ENCODE peak calls at places on chromosomes 7 and 10, in seven cellular contexts. One of them, this sample, is unnamed.

GRCh38 chr7:45718464-45719330 is 144.5 kb downstream of the ADCY1 start:
- DNase-seq in progenitor cell of endocrine pancreas: no peak
- DNase-seq in body of pancreas: no peak
- DNase-seq in fibroblast of lung: no peak
- DNase-seq in mesothelial cell of epicardium: no peak
- DNase-seq in heart right ventricle: no peak
- DNase-seq in endothelial cell of umbilical vein: no peak
- DNase-seq in this sample: peak; percentile 5

GRCh38 chr7:3916146-3916545 is 615.1 kb downstream of the SDK1 start:
- DNase-seq in progenitor cell of endocrine pancreas: no peak
- DNase-seq in body of pancreas: no peak
- DNase-seq in fibroblast of lung: peak; percentile 82
- DNase-seq in mesothelial cell of epicardium: no peak
- DNase-seq in heart right ventricle: no peak
- DNase-seq in endothelial cell of umbilical vein: peak; percentile 76
- DNase-seq in this sample: peak; percentile 62

GRCh38 chr10:33421789-33422188 is 87.3 kb upstream of the NRP1 start:
- DNase-seq in progenitor cell of endocrine pancreas: no peak
- DNase-seq in body of pancreas: peak; percentile 67
- DNase-seq in fibroblast of lung: peak; percentile 93
- DNase-seq in mesothelial cell of epicardium: no peak
- DNase-seq in heart right ventricle: no peak
- DNase-seq in endothelial cell of umbilical vein: peak; percentile 18
- DNase-seq in this sample: peak; percentile 94

GRCh38 chr10:58513189-58514101 is 773 bp downstream of the BICC1 start:
- DNase-seq in progenitor cell of endocrine pancreas: peak; percentile 23
- DNase-seq in body of pancreas: peak; percentile 54
- DNase-seq in fibroblast of lung: peak; percentile 78
- DNase-seq in mesothelial cell of epicardium: no peak
- DNase-seq in heart right ventricle: peak; percentile 53
- DNase-seq in endothelial cell of umbilical vein: peak; percentile 7
- DNase-seq in this sample: peak; percentile 78

GRCh38 chr7:88546808-88547207 is 212.7 kb upstream of the ZNF804B start:
- DNase-seq in progenitor cell of endocrine pancreas: no peak
- DNase-seq in body of pancreas: peak; percentile 17
- DNase-seq in fibroblast of lung: no peak
- DNase-seq in mesothelial cell of epicardium: no peak
- DNase-seq in heart right ventricle: no peak
- DNase-seq in endothelial cell of umbilical vein: peak; percentile 68
- DNase-seq in this sample: peak; percentile 9

GRCh38 chr10:5584895-5585516 is 60.2 kb downstream of the CALML3 start:
- DNase-seq in progenitor cell of endocrine pancreas: no peak
- DNase-seq in body of pancreas: no peak
- DNase-seq in fibroblast of lung: no peak
- DNase-seq in mesothelial cell of epicardium: no peak
- DNase-seq in heart right ventricle: no peak
- DNase-seq in endothelial cell of umbilical vein: no peak
- DNase-seq in this sample: peak; percentile 90

GRCh38 chr10:79387974-79388850 is 40.9 kb downstream of the PPIF start:
- DNase-seq in progenitor cell of endocrine pancreas: peak; percentile 2
- DNase-seq in body of pancreas: no peak
- DNase-seq in fibroblast of lung: no peak
- DNase-seq in mesothelial cell of epicardium: no peak
- DNase-seq in heart right ventricle: no peak
- DNase-seq in endothelial cell of umbilical vein: no peak
- DNase-seq in this sample: no peak

GRCh38 chr7:8119228-8119627 is 142.7 kb downstream of the ICA1 start:
- DNase-seq in progenitor cell of endocrine pancreas: no peak
- DNase-seq in body of pancreas: no peak
- DNase-seq in fibroblast of lung: no peak
- DNase-seq in mesothelial cell of epicardium: no peak
- DNase-seq in heart right ventricle: no peak
- DNase-seq in endothelial cell of umbilical vein: no peak
- DNase-seq in this sample: no peak

GRCh38 chr7:36916619-36917018 is 192.3 kb upstream of the AOAH start:
- DNase-seq in progenitor cell of endocrine pancreas: no peak
- DNase-seq in body of pancreas: no peak
- DNase-seq in fibroblast of lung: no peak
- DNase-seq in mesothelial cell of epicardium: no peak
- DNase-seq in heart right ventricle: no peak
- DNase-seq in endothelial cell of umbilical vein: no peak
- DNase-seq in this sample: no peak

GRCh38 chr7:36185732-36186131 is 32.7 kb downstream of the EEPD1 start:
- DNase-seq in progenitor cell of endocrine pancreas: no peak
- DNase-seq in body of pancreas: no peak
- DNase-seq in fibroblast of lung: no peak
- DNase-seq in mesothelial cell of epicardium: no peak
- DNase-seq in heart right ventricle: no peak
- DNase-seq in endothelial cell of umbilical vein: no peak
- DNase-seq in this sample: no peak

GRCh38 chr7:8260871-8261707 is 878 bp downstream of the ICA1 start:
- DNase-seq in progenitor cell of endocrine pancreas: peak; percentile 24
- DNase-seq in body of pancreas: peak; percentile 68
- DNase-seq in fibroblast of lung: peak; percentile 1
- DNase-seq in mesothelial cell of epicardium: no peak
- DNase-seq in heart right ventricle: peak; percentile 75
- DNase-seq in endothelial cell of umbilical vein: peak; percentile 63
- DNase-seq in this sample: no peak

GRCh38 chr7:133486-133885 is 58.9 kb upstream of the FAM20C start:
- DNase-seq in progenitor cell of endocrine pancreas: no peak
- DNase-seq in body of pancreas: no peak
- DNase-seq in fibroblast of lung: no peak
- DNase-seq in mesothelial cell of epicardium: no peak
- DNase-seq in heart right ventricle: no peak
- DNase-seq in endothelial cell of umbilical vein: no peak
- DNase-seq in this sample: no peak

GRCh38 chr7:156999611-157000046 is 10.8 kb downstream of the MNX1 start:
- DNase-seq in progenitor cell of endocrine pancreas: peak; percentile 71
- DNase-seq in body of pancreas: no peak
- DNase-seq in fibroblast of lung: no peak
- DNase-seq in mesothelial cell of epicardium: no peak
- DNase-seq in heart right ventricle: no peak
- DNase-seq in endothelial cell of umbilical vein: no peak
- DNase-seq in this sample: no peak

GRCh38 chr10:2744547-2745212 is 322.7 kb upstream of the PFKP start:
- DNase-seq in progenitor cell of endocrine pancreas: no peak
- DNase-seq in body of pancreas: no peak
- DNase-seq in fibroblast of lung: no peak
- DNase-seq in mesothelial cell of epicardium: no peak
- DNase-seq in heart right ventricle: no peak
- DNase-seq in endothelial cell of umbilical vein: no peak
- DNase-seq in this sample: no peak

GRCh38 chr7:151008511-151009323 is 15.6 kb downstream of the ATG9B start:
- DNase-seq in progenitor cell of endocrine pancreas: peak; percentile 45
- DNase-seq in body of pancreas: peak; percentile 63
- DNase-seq in fibroblast of lung: peak; percentile 25
- DNase-seq in mesothelial cell of epicardium: no peak
- DNase-seq in heart right ventricle: peak; percentile 72
- DNase-seq in endothelial cell of umbilical vein: peak; percentile 62
- DNase-seq in this sample: no peak

GRCh38 chr7:106986450-106986977 is 58.0 kb upstream of the PRKAR2B start:
- DNase-seq in progenitor cell of endocrine pancreas: no peak
- DNase-seq in body of pancreas: no peak
- DNase-seq in fibroblast of lung: no peak
- DNase-seq in mesothelial cell of epicardium: no peak
- DNase-seq in heart right ventricle: no peak
- DNase-seq in endothelial cell of umbilical vein: no peak
- DNase-seq in this sample: no peak

GRCh38 chr10:79417266-79417665 is 28.2 kb downstream of the ZCCHC24 start:
- DNase-seq in progenitor cell of endocrine pancreas: no peak
- DNase-seq in body of pancreas: no peak
- DNase-seq in fibroblast of lung: no peak
- DNase-seq in mesothelial cell of epicardium: no peak
- DNase-seq in heart right ventricle: no peak
- DNase-seq in endothelial cell of umbilical vein: no peak
- DNase-seq in this sample: no peak

GRCh38 chr10:73838008-73838567 is 26.7 kb upstream of the NDST2 start:
- DNase-seq in progenitor cell of endocrine pancreas: no peak
- DNase-seq in body of pancreas: no peak
- DNase-seq in fibroblast of lung: no peak
- DNase-seq in mesothelial cell of epicardium: no peak
- DNase-seq in heart right ventricle: no peak
- DNase-seq in endothelial cell of umbilical vein: no peak
- DNase-seq in this sample: no peak

GRCh38 chr10:121667948-121668335 is 69.7 kb upstream of the FGFR2 start:
- DNase-seq in progenitor cell of endocrine pancreas: no peak
- DNase-seq in body of pancreas: no peak
- DNase-seq in fibroblast of lung: no peak
- DNase-seq in mesothelial cell of epicardium: no peak
- DNase-seq in heart right ventricle: no peak
- DNase-seq in endothelial cell of umbilical vein: no peak
- DNase-seq in this sample: peak; percentile 19

GRCh38 chr10:68598978-68599753 is 39.0 kb downstream of the TET1 start:
- DNase-seq in progenitor cell of endocrine pancreas: no peak
- DNase-seq in body of pancreas: peak; percentile 36
- DNase-seq in fibroblast of lung: peak; percentile 81
- DNase-seq in mesothelial cell of epicardium: no peak
- DNase-seq in heart right ventricle: peak; percentile 39
- DNase-seq in endothelial cell of umbilical vein: no peak
- DNase-seq in this sample: peak; percentile 43

GRCh38 chr10:61471491-61471890 is 18.3 kb upstream of the TMEM26 start:
- DNase-seq in progenitor cell of endocrine pancreas: no peak
- DNase-seq in body of pancreas: no peak
- DNase-seq in fibroblast of lung: no peak
- DNase-seq in mesothelial cell of epicardium: no peak
- DNase-seq in heart right ventricle: no peak
- DNase-seq in endothelial cell of umbilical vein: no peak
- DNase-seq in this sample: peak; percentile 43

GRCh38 chr10:61476529-61476928 is 23.3 kb upstream of the TMEM26 start:
- DNase-seq in progenitor cell of endocrine pancreas: no peak
- DNase-seq in body of pancreas: no peak
- DNase-seq in fibroblast of lung: no peak
- DNase-seq in mesothelial cell of epicardium: no peak
- DNase-seq in heart right ventricle: no peak
- DNase-seq in endothelial cell of umbilical vein: no peak
- DNase-seq in this sample: no peak

GRCh38 chr10:61470730-61471129 is 17.5 kb upstream of the TMEM26 start:
- DNase-seq in progenitor cell of endocrine pancreas: no peak
- DNase-seq in body of pancreas: no peak
- DNase-seq in fibroblast of lung: no peak
- DNase-seq in mesothelial cell of epicardium: no peak
- DNase-seq in heart right ventricle: no peak
- DNase-seq in endothelial cell of umbilical vein: no peak
- DNase-seq in this sample: no peak

GRCh38 chr10:61475449-61475873 is 22.3 kb upstream of the TMEM26 start:
- DNase-seq in progenitor cell of endocrine pancreas: no peak
- DNase-seq in body of pancreas: no peak
- DNase-seq in fibroblast of lung: peak; percentile 71
- DNase-seq in mesothelial cell of epicardium: no peak
- DNase-seq in heart right ventricle: no peak
- DNase-seq in endothelial cell of umbilical vein: peak; percentile 94
- DNase-seq in this sample: peak; percentile 49

GRCh38 chr10:61472090-61472674 is 19.0 kb upstream of the TMEM26 start:
- DNase-seq in progenitor cell of endocrine pancreas: no peak
- DNase-seq in body of pancreas: no peak
- DNase-seq in fibroblast of lung: no peak
- DNase-seq in mesothelial cell of epicardium: no peak
- DNase-seq in heart right ventricle: no peak
- DNase-seq in endothelial cell of umbilical vein: no peak
- DNase-seq in this sample: no peak
- TF ChIP-seq CTCF in progenitor cell of endocrine pancreas: no peak
- TF ChIP-seq CTCF in body of pancreas: no peak
- TF ChIP-seq CTCF in fibroblast of lung: no peak
- TF ChIP-seq CTCF in mesothelial cell of epicardium: no peak
- TF ChIP-seq CTCF in heart right ventricle: no peak
- TF ChIP-seq CTCF in endothelial cell of umbilical vein: no peak
- TF ChIP-seq CTCF in this sample: no peak

DNA sequence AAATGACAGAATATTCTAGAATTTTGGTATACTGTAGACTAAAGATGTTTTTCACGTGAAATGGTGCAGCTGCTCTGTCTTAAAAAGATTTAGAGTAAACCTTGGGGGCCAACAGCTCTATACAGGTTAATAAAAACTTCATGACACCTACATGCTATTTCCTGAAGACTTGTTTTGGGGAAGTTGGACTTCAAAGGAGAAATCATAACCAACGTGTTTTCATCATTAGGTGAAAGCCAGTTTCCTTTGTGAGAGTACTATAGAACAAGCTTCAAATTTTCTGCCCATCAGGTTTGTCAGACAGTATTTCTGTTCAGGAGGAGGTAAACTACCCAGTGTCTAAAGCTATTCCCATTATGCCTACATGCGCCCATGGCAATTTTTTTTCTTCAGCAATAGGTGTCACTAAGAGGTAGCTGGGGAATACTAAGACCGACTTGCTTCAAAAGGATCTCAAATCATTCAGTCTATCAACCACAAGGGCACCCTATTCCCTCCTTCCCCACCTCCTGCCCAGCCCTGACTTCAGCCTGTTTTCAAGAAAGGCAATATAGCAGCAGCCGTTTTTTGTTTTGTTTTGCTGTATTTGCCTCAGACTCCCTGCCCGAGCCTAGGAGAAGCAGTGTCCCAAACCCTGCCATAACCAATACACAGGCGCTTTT is 237.3 kb upstream of the SP8 start:
- DNase-seq in progenitor cell of endocrine pancreas: no peak
- DNase-seq in body of pancreas: no peak
- DNase-seq in fibroblast of lung: no peak
- DNase-seq in mesothelial cell of epicardium: no peak
- DNase-seq in heart right ventricle: no peak
- DNase-seq in endothelial cell of umbilical vein: no peak
- DNase-seq in this sample: no peak
- TF ChIP-seq CTCF in progenitor cell of endocrine pancreas: no peak
- TF ChIP-seq CTCF in body of pancreas: no peak
- TF ChIP-seq CTCF in fibroblast of lung: no peak
- TF ChIP-seq CTCF in mesothelial cell of epicardium: no peak
- TF ChIP-seq CTCF in heart right ventricle: no peak
- TF ChIP-seq CTCF in endothelial cell of umbilical vein: no peak
- TF ChIP-seq CTCF in this sample: no peak

GRCh38 chr7:130896051-130896881 is 162.3 kb upstream of the KLF14 start:
- DNase-seq in progenitor cell of endocrine pancreas: no peak
- DNase-seq in body of pancreas: no peak
- DNase-seq in fibroblast of lung: peak; percentile 68
- DNase-seq in mesothelial cell of epicardium: no peak
- DNase-seq in heart right ventricle: no peak
- DNase-seq in endothelial cell of umbilical vein: no peak
- DNase-seq in this sample: no peak
- TF ChIP-seq CTCF in progenitor cell of endocrine pancreas: no peak
- TF ChIP-seq CTCF in body of pancreas: no peak
- TF ChIP-seq CTCF in fibroblast of lung: peak; percentile 68
- TF ChIP-seq CTCF in mesothelial cell of epicardium: no peak
- TF ChIP-seq CTCF in heart right ventricle: no peak
- TF ChIP-seq CTCF in endothelial cell of umbilical vein: peak; percentile 31
- TF ChIP-seq CTCF in this sample: peak; percentile 68

DNA sequence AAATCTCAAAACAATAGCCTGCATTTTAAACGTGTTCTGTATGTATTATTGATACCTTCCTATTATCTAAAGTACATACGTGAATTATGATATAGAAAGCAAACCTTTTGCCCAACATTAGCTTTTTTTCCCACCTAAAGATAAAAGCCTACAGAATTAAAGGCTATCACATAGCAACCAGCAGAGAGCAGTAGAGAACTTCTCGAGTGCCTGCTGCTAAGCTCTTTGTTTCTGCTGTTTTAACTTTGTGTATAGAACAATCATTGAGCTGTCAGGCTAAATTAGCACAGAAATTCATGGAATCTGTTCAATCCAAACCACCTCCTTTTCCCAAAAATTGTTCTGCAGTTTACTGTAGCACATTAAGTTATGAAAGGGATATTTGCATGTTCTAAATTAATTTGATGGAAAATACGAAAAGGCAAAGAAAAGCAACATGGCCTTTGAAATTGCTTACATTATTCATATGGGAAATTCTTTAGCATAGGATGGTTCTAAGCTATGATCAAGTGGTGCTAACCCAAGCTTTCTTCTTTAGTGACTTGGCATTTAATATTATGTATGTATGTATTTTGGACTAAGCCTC is 1288.5 kb downstream of the GATA3 start:
- DNase-seq in progenitor cell of endocrine pancreas: no peak
- DNase-seq in body of pancreas: no peak
- DNase-seq in fibroblast of lung: peak; percentile 65
- DNase-seq in mesothelial cell of epicardium: no peak
- DNase-seq in heart right ventricle: no peak
- DNase-seq in endothelial cell of umbilical vein: peak; percentile 42
- DNase-seq in this sample: peak; percentile 41
- TF ChIP-seq CTCF in progenitor cell of endocrine pancreas: peak; percentile 90
- TF ChIP-seq CTCF in body of pancreas: peak; percentile 58
- TF ChIP-seq CTCF in fibroblast of lung: peak; percentile 86
- TF ChIP-seq CTCF in mesothelial cell of epicardium: peak; percentile 63
- TF ChIP-seq CTCF in heart right ventricle: peak; percentile 54
- TF ChIP-seq CTCF in endothelial cell of umbilical vein: peak; percentile 48
- TF ChIP-seq CTCF in this sample: peak; percentile 73